ENCODE peak calls at places on chromosomes 12 and 14, in seven cellular contexts. H is thoracic aorta, I is adrenal gland, J is lung, R is GM23338, K is stomach, S is psoas muscle. P is an unnamed sample. For H3K4me1, the result is how much of the 10 kb centered on the place peaks cover.

GRCh38 chr12:65999564-66000280 is 130.8 kb downstream of the LLPH start:
- DNase-seq in I (no peak), S (no peak), K (no peak), J (no peak), R (no peak), H (no peak), P (no peak)

GRCh38 chr12:80745851-80746250 is 29.1 kb downstream of the MYF5 start:
- DNase-seq in R (no peak), I (no peak), S (no peak), J (no peak), K (no peak), H (no peak), P (no peak)

GRCh38 chr12:32679910-32680217 is 763 bp downstream of the DNM1L start:
- DNase-seq in J (no peak), S (no peak), K (no peak), I (no peak), R (no peak), H (no peak), P (no peak)

GRCh38 chr14:75232597-75232996 is 46.0 kb upstream of the FOS start:
- DNase-seq in R (no peak), K (no peak), S (no peak), H (no peak), I (no peak), J (no peak), P (no peak)

GRCh38 chr12:34301251-34302130 is 279.2 kb downstream of the ALG10 start:
- DNase-seq in H (no peak), R (no peak), S (peak), J (no peak), I (no peak), K (no peak), P (peak)

GRCh38 chr14:65229431-65230286 is 127.3 kb upstream of the MAX start:
- DNase-seq in K (peak), S (peak), H (no peak), I (peak), J (no peak), R (peak), P (peak)

GRCh38 chr14:50008562-50009355 is 107.6 kb downstream of the VCPKMT start:
- DNase-seq in H (no peak), I (no peak), R (no peak), K (no peak), J (no peak), S (no peak), P (no peak)

GRCh38 chr14:55579724-55580400 is at the start of gene KTN1:
- DNase-seq in S (peak), H (no peak), J (peak), I (peak), R (peak), K (peak), P (peak)

GRCh38 chr12:93111791-93112208 is 182.7 kb upstream of the EEA1 start:
- DNase-seq in J (no peak), R (no peak), K (no peak), H (no peak), I (no peak), S (no peak), P (no peak)

GRCh38 chr14:68823434-68824206 is 30.8 kb upstream of the ZFP36L1 start:
- DNase-seq in R (no peak), I (no peak), J (no peak), H (no peak), K (no peak), S (no peak), P (no peak)

GRCh38 chr12:111653596-111653995 is 32.2 kb downstream of the BRAP start:
- DNase-seq in H (no peak), I (no peak), J (no peak), S (no peak), K (no peak), R (no peak), P (no peak)

GRCh38 chr12:321606-322326 is 59.1 kb upstream of the SLC6A13 start:
- DNase-seq in H (no peak), J (no peak), R (no peak), S (no peak), K (no peak), I (no peak), P (no peak)

GRCh38 chr12:71787574-71787973 is 32.9 kb downstream of the RAB21 start:
- DNase-seq in H (no peak), R (no peak), I (no peak), K (no peak), J (no peak), S (no peak), P (no peak)

GRCh38 chr14:46048127-46048526 is 603.5 kb downstream of the RPL10L start:
- DNase-seq in R (peak), S (no peak), H (no peak), I (no peak), K (peak), J (no peak), P (peak)

GRCh38 chr14:31090872-31091764 is 64.9 kb upstream of the STRN3 start:
- DNase-seq in J (peak), R (no peak), K (no peak), S (no peak), H (peak), I (peak), P (no peak)

GRCh38 chr12:25366159-25366558 is 115.4 kb upstream of the KRAS start:
- DNase-seq in J (no peak), I (no peak), R (no peak), K (no peak), H (no peak), S (no peak), P (no peak)

GRCh38 chr12:70724444-70724843 is 87.2 kb upstream of the PTPRB start:
- DNase-seq in R (peak), J (no peak), K (no peak), H (no peak), I (no peak), S (no peak), P (no peak)

GRCh38 chr12:74537126-74537706 is 419 bp upstream of the ATXN7L3B start:
- DNase-seq in H (no peak), I (no peak), R (peak), S (no peak), K (no peak), J (no peak), P (no peak)

DNA sequence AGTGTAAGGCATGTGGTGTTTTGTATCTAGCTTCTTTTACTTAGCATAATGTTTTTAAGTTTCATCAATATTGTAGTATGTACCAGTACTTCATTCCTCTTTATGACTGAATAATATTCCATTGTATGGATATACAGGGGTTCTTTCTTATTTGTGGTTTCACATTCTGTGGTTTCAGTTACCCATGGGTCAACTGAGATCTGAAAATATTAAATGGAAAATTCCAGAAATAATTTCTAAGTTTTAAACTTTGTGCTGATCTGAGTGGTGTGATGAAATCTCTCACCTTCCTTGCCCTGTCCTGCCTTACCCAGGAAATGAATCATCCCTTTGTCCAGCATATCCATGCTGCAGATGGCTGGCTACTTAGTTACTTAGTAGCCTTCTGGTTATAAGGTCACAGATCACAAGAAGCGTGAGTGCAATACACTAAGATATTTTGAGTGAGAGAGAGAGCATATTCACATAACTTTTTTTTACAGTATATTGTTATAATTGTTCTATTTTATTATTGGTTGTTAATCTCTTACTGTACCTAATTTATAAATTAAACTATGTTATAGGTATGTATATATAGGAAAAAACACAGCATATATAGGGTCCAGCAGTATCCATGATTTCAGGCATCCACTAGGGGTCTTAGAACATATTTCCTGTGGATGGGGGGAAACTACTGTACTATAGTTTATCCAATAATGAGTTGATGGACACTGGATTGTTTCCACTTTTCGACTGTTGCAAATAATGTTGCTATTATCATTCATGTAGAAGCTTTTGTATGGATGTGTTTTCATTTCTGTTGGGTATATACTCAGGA is 59.6 kb upstream of the LRTM2 start:
- DNase-seq in I (no peak), H (no peak), J (no peak), R (no peak), S (no peak), K (no peak), P (no peak)
- TF ChIP-seq CTCF in I (no peak), H (no peak), J (no peak), R (no peak), S (no peak), K (no peak), P (no peak)

GRCh38 chr12:121831571-121832235 is 27.0 kb downstream of the HPD start:
- DNase-seq in I (no peak), H (no peak), K (no peak), J (no peak), R (no peak), S (no peak), P (no peak)
- H3K27ac ChIP-seq in I (no peak), H (no peak), K (no peak), J (no peak), R (no peak), S (no peak), P (no peak)

DNA sequence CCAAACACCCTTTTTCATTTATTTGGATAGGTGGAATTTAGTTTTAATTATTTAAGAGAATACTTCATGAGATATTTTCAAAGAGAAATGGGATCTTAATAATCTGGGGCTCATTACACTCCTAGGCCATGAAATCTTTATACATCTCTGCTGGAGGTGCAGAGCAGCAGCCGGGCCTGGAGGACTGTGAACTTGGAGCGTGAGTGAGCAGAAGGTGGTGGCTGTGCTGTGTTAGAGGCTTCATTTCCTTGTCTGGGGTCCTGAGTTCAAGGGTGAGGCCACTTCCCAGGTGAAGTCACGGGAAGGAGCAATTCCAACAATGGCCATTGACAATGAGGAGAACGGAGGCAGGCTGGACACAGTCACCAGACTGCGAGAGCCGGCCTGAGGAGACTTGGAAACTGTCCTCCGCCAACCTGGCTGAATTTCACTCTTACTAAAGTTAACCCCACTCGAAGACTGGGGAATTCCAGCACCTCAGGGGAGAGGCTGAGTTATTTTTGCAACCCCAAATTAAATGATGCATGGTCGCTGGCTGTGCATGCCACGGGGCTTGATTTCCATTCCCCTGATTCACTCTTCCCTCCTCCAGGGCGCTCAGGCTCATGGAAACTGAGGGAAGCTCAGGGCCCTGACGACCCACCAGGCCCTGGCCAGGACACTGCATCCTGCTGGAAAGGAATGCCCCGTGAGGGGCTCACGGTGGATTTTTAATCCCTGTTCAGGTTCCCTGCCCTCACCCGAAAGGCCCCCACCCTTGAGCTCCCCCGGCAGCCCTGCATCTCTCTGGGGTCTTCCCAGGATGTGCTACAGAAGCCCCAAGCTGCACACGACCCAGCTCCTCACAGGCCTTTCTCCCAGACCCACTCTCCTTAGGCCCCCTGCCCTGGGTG is 22.6 kb upstream of the TRAF3 start:
- DNase-seq in J (no peak), K (no peak), R (no peak), H (no peak), S (no peak), I (no peak), P (no peak)
- H3K4me1 ChIP-seq in J (under half), K (under half), R (under half), H (under half), S (under half), I (under half), P (under half)

DNA sequence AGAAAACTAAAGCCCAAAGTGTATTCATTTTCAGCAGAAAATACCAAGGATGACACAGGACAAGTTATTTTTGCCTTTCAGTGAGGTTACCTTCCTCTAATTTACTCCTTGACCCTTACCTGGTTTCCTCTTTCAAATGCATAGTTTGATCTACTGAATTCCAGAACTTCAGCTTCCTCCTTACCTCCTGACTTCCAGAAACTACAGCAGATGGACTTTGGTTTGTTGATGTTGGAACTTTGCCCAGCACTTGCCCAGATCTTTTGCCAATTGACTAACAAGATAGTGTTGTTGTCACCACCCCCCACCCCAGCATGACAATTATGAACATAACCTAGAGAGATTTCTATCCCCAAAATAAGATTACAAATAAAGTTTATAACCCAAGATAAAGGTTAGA is 63.2 kb downstream of the NAV3 start:
- DNase-seq in K (peak), R (peak), H (no peak), I (peak), J (no peak), S (no peak), P (peak)
- TF ChIP-seq CTCF in K (no peak), R (no peak), H (no peak), I (no peak), J (no peak), S (no peak), P (no peak)

GRCh38 chr12:124375789-124376175 is 80.9 kb downstream of the RFLNA start:
- DNase-seq in S (no peak), R (no peak), J (no peak), I (no peak), H (no peak), K (no peak), P (no peak)

GRCh38 chr12:124375141-124375788 is 80.4 kb downstream of the RFLNA start:
- DNase-seq in I (no peak), K (no peak), H (no peak), J (no peak), R (no peak), S (no peak), P (no peak)

GRCh38 chr12:124372831-124373230 is 77.9 kb downstream of the RFLNA start:
- DNase-seq in R (no peak), S (no peak), K (no peak), J (no peak), I (no peak), H (no peak), P (no peak)

GRCh38 chr12:124374147-124374546 is 79.3 kb downstream of the RFLNA start:
- DNase-seq in J (no peak), H (no peak), S (no peak), I (no peak), R (no peak), K (no peak), P (no peak)

GRCh38 chr12:124374567-124374966 is 79.7 kb downstream of the RFLNA start:
- DNase-seq in S (no peak), R (no peak), I (no peak), K (no peak), H (no peak), J (no peak), P (no peak)
- H3K27ac ChIP-seq in S (peak), R (no peak), I (peak), K (no peak), H (no peak), J (no peak), P (no peak)

GRCh38 chr14:69886843-69887242 is 7.6 kb downstream of the SMOC1 start:
- DNase-seq in I (no peak), H (no peak), K (no peak), R (no peak), J (no peak), S (no peak), P (no peak)
- H3K4me1 ChIP-seq in I (under half), H (under half), K (under half), R (under half), J (under half), S (under half), P (under half)

GRCh38 chr14:94029250-94029649 is 3.1 kb downstream of the OTUB2 start:
- DNase-seq in J (no peak), R (no peak), H (no peak), K (no peak), I (no peak), S (no peak), P (no peak)
- TF ChIP-seq CTCF in J (no peak), R (no peak), H (no peak), K (no peak), I (no peak), S (no peak), P (no peak)

GRCh38 chr12:116591608-116592115 is 32.5 kb downstream of the MAP1LC3B2 start:
- DNase-seq in K (no peak), J (no peak), R (no peak), H (no peak), S (no peak), I (no peak), P (no peak)

GRCh38 chr12:116590561-116590960 is 31.4 kb downstream of the MAP1LC3B2 start:
- DNase-seq in R (no peak), H (no peak), I (no peak), K (no peak), J (no peak), S (no peak), P (no peak)

GRCh38 chr12:116594325-116595038 is 35.3 kb downstream of the MAP1LC3B2 start:
- DNase-seq in K (no peak), S (peak), H (no peak), J (peak), R (no peak), I (no peak), P (no peak)

GRCh38 chr12:116592731-116593130 is 33.5 kb downstream of the MAP1LC3B2 start:
- DNase-seq in J (no peak), K (no peak), H (no peak), I (no peak), S (no peak), R (no peak), P (no peak)

DNA sequence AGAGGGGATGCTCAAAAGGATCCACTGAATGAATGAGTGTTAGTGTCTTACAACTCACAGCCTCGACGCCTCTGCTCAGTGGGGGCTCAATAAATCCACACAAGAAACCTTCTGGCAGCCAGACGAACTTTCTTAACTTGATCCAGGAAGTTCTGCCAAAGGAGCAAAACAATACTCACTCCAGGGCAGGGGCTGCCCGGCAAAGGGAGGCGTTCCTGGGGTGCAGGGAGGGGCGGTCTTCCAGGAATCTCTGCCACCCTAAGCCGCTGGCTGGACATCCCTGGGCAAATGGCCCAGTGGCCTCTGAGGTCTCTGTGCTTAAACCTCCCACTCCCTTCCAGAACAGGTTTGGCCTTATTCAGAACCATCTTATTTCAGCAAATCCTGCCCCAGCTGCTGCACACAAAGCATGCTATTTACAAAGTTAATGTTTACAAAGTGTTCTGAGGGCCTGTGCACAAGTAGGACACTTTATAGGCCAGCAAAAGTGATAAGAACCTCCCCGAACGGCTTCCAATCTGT is 33.0 kb downstream of the MAP1LC3B2 start:
- DNase-seq in K (peak), I (no peak), J (peak), H (no peak), S (peak), R (no peak), P (peak)
- H3K27ac ChIP-seq in K (peak), I (no peak), J (no peak), H (peak), S (no peak), R (no peak), P (peak)

GRCh38 chr14:104801284-104802119 is 601 bp downstream of the ZBTB42 start:
- DNase-seq in H (no peak), K (peak), I (no peak), S (no peak), J (no peak), R (no peak), P (peak)
- H3K4me1 ChIP-seq in H (under half), K (half or more), I (under half), S (under half), J (under half), R (under half), P (under half)

P was measured in pancreas.